ENCODE peak calls at places on chromosomes 16 and 17, in ten cellular contexts. G is fibroblast of the aortic adventitia; I is left lung; E is CD8-positive, alpha-beta T cell; X is PC-3; C is HCT116; Z is stomach; O is Calu3; M is CD4-positive, alpha-beta T cell; J is astrocyte. H is an unnamed sample.

GRCh38 chr16:87652799-87653198 is 50.5 kb downstream of the JPH3 start:
- DNase-seq in G (no peak), I (peak), E (no peak), X (no peak), C (no peak), Z (no peak), O (no peak), M (no peak), J (no peak), H (no peak)

GRCh38 chr16:11506816-11507305 is 79.9 kb downstream of the LITAF start:
- DNase-seq in G (no peak), I (no peak), E (no peak), X (no peak), C (no peak), Z (no peak), O (no peak), M (no peak), J (no peak), H (no peak)

GRCh38 chr17:35051579-35052239 is 11.8 kb downstream of the RFFL start:
- DNase-seq in G (no peak), I (no peak), E (no peak), X (no peak), C (no peak), Z (no peak), O (no peak), M (no peak), J (peak), H (no peak)

GRCh38 chr17:82963104-82963950 is 116.1 kb upstream of the METRNL start:
- DNase-seq in G (peak), I (peak), E (peak), X (peak), C (no peak), Z (peak), O (no peak), M (peak), J (peak), H (peak)

GRCh38 chr17:30340957-30341356 is 7.1 kb upstream of the TMIGD1 start:
- DNase-seq in G (peak), I (no peak), E (no peak), X (peak), C (no peak), Z (no peak), O (no peak), M (no peak), J (no peak), H (no peak)

GRCh38 chr16:70018254-70018653 is 67.1 kb downstream of the CLEC18A start:
- DNase-seq in G (peak), I (no peak), E (peak), X (peak), C (peak), Z (no peak), O (peak), M (peak), J (peak), H (no peak)

GRCh38 chr16:55528974-55529373 is 20.1 kb downstream of the LPCAT2 start:
- DNase-seq in G (no peak), I (no peak), E (no peak), X (no peak), C (no peak), Z (no peak), O (no peak), M (no peak), J (no peak), H (no peak)

GRCh38 chr17:3667366-3668278 is 756 bp downstream of the TAX1BP3 start:
- DNase-seq in G (peak), I (peak), E (no peak), X (peak), C (no peak), Z (peak), O (peak), M (no peak), J (peak), H (peak)

GRCh38 chr16:78748471-78748929 is 649.0 kb downstream of the WWOX start:
- DNase-seq in G (no peak), I (no peak), E (no peak), X (no peak), C (no peak), Z (no peak), O (no peak), M (no peak), J (no peak), H (no peak)

GRCh38 chr16:3776316-3776715 is 59.0 kb upstream of the TRAP1 start:
- DNase-seq in G (no peak), I (no peak), E (no peak), X (no peak), C (no peak), Z (peak), O (no peak), M (no peak), J (no peak), H (no peak)

GRCh38 chr16:72753883-72754282 is 294.0 kb downstream of the ZFHX3 start:
- DNase-seq in G (no peak), I (no peak), E (no peak), X (no peak), C (no peak), Z (no peak), O (no peak), M (no peak), J (no peak), H (no peak)

GRCh38 chr17:14014647-14015046 is 54.7 kb upstream of the COX10 start:
- DNase-seq in G (peak), I (no peak), E (no peak), X (no peak), C (no peak), Z (no peak), O (no peak), M (no peak), J (peak), H (no peak)

GRCh38 chr17:49031965-49032928 is 35.1 kb downstream of the IGF2BP1 start:
- DNase-seq in G (peak), I (no peak), E (peak), X (peak), C (peak), Z (peak), O (peak), M (no peak), J (peak), H (peak)

GRCh38 chr16:26717826-26718225 is 348.9 kb upstream of the C16orf82 start:
- DNase-seq in G (no peak), I (no peak), E (no peak), X (no peak), C (no peak), Z (no peak), O (no peak), M (no peak), J (no peak), H (no peak)

GRCh38 chr16:1773703-1774455 is 945 bp upstream of the MRPS34 start:
- DNase-seq in G (peak), I (no peak), E (no peak), X (no peak), C (no peak), Z (peak), O (no peak), M (no peak), J (no peak), H (peak)

GRCh38 chr17:54530398-54530797 is 370.3 kb upstream of the TOM1L1 start:
- DNase-seq in G (no peak), I (no peak), E (no peak), X (no peak), C (no peak), Z (no peak), O (no peak), M (no peak), J (no peak), H (no peak)

GRCh38 chr17:67519801-67520251 is 142.7 kb downstream of the PITPNC1 start:
- DNase-seq in G (no peak), I (no peak), E (no peak), X (no peak), C (no peak), Z (no peak), O (no peak), M (no peak), J (no peak), H (no peak)

GRCh38 chr17:67521773-67522069 is 144.6 kb downstream of the PITPNC1 start:
- DNase-seq in G (no peak), I (no peak), E (no peak), X (no peak), C (no peak), Z (no peak), O (no peak), M (no peak), J (no peak), H (no peak)

GRCh38 chr17:67520282-67520906 is 143.3 kb downstream of the PITPNC1 start:
- DNase-seq in G (peak), I (no peak), E (no peak), X (no peak), C (no peak), Z (no peak), O (no peak), M (no peak), J (peak), H (no peak)

GRCh38 chr17:67518881-67519280 is 141.8 kb downstream of the PITPNC1 start:
- DNase-seq in G (peak), I (no peak), E (no peak), X (no peak), C (no peak), Z (no peak), O (no peak), M (no peak), J (no peak), H (no peak)

DNA sequence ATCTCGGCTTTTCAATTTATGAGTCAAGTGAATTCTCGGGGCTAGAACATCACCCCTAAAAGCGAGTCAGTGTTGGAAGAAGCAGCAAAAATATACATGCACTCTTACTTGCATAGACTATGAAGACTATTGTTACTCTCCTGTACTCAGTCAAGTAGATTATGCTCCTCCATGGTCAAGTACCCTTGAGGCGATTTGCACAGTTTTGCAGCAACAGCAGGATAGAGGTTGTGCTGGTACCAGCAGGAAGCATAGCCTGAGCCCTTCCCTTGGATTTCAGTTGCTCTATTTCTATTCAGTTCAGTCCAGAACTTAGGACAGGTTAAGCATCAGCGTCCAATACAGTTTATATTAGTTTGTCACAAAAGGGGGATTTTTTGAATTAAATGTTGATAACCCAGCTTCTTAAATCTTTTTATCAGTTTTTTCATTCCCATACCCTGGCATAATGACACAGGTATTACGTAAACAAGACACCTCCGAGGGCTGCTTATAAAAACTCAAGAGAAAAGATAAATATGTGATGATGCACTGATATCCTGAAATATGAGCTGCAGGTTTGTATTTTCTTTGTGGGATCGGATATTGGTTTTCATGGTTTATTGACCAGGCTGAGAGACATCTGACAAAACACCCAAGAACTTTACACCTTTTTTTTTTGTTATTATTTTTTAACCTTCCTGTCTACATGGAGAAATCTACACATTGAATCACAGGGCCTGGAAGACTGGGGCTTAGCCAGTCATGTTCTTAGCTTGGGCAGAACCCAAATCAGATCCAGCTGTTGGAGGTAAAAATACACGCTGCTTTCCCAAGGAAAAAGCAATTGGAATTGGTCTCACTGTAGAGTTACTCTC is 144.1 kb downstream of the PITPNC1 start:
- DNase-seq in G (peak), I (no peak), E (no peak), X (peak), C (no peak), Z (no peak), O (no peak), M (no peak), J (no peak), H (no peak)
- TF ChIP-seq CTCF in G (no peak), I (no peak), E (no peak), X (no peak), C (no peak), Z (no peak), O (no peak), M (no peak), J (no peak), H (no peak)

GRCh38 chr16:59047114-59047513 is 313.0 kb upstream of the GOT2 start:
- DNase-seq in G (no peak), I (no peak), E (no peak), X (no peak), C (no peak), Z (no peak), O (no peak), M (no peak), J (no peak), H (no peak)
- TF ChIP-seq CTCF in G (no peak), I (no peak), E (no peak), X (no peak), C (peak), Z (no peak), O (no peak), M (no peak), J (no peak), H (peak)

GRCh38 chr16:75109732-75110243 is 6.8 kb downstream of the LDHD start:
- DNase-seq in G (no peak), I (peak), E (no peak), X (peak), C (no peak), Z (peak), O (peak), M (no peak), J (no peak), H (no peak)
- TF ChIP-seq CTCF in G (no peak), I (no peak), E (no peak), X (no peak), C (no peak), Z (no peak), O (no peak), M (no peak), J (no peak), H (no peak)

DNA sequence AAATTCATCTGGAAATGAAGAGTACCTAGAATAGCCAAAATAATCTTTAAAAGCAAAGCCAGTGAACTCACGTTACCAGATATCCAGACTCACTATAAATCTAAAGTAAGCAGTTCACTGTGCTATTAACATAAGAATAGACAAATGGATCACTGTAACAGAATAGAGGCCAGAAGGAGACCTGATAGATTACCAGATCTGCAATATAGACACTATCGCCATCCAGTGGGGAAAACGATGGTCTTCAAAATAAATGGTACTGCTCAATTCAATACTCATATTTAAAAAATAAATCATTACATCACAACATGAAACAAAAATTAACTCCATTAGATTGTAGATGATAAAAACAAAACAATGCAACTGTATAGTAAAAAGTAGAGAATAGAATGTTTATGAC is 158.6 kb upstream of the CDH8 start:
- DNase-seq in G (no peak), I (no peak), E (no peak), X (peak), C (no peak), Z (no peak), O (no peak), M (no peak), J (no peak), H (no peak)
- TF ChIP-seq CTCF in G (no peak), I (no peak), E (no peak), X (peak), C (no peak), Z (no peak), O (no peak), M (no peak), J (peak), H (no peak)

GRCh38 chr17:17440938-17441730 is 35.7 kb upstream of the MED9 start:
- DNase-seq in G (no peak), I (no peak), E (no peak), X (no peak), C (no peak), Z (no peak), O (no peak), M (no peak), J (no peak), H (no peak)

GRCh38 chr17:17443173-17443572 is 33.6 kb upstream of the MED9 start:
- DNase-seq in G (no peak), I (no peak), E (no peak), X (peak), C (no peak), Z (no peak), O (no peak), M (no peak), J (no peak), H (no peak)

GRCh38 chr17:17437461-17437860 is 39.3 kb upstream of the MED9 start:
- DNase-seq in G (no peak), I (no peak), E (no peak), X (no peak), C (no peak), Z (no peak), O (no peak), M (no peak), J (no peak), H (no peak)

GRCh38 chr17:17437893-17438292 is 38.9 kb upstream of the MED9 start:
- DNase-seq in G (no peak), I (no peak), E (no peak), X (no peak), C (no peak), Z (no peak), O (no peak), M (no peak), J (no peak), H (no peak)

DNA sequence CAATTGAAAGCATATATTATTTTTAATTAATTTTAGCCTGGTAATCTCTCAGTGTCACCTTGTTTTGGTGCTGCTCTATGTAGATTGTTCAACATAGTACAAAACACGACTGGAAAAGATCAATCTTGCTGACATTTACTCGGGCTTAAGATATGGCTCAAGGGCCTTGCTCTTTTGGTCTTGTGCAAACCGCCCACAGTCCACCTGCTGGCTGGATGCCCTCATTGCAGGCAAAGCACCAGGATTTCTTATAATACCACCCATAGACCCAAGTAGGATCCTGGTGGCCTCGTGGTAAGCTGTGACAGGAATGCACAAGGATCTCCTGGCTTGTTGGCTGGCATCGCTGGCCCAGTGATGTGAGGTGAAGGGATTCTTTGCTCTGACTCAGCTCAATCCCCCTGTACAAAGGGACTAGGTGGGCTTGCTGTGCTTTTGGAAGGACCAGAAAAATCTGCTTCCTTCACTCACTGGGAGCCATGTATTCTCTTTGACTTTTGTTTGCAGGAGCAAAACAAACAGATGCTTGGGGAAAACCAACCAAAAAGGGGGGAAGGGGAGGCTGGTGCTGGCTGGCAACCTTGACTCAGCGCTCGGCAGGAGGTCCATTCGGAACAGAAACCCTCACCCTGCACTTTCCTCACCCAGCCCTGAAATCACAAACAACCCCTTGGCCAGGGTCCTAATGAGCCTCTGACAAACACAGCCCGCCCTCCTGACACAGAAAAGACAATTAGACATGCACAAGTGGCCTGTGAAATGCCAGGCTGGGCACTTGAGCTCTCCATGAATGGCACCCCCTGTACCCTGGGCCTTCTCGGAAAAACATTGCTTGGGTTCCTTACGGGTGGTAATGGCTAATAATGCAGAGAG is 36.6 kb upstream of the MED9 start:
- DNase-seq in G (peak), I (peak), E (peak), X (peak), C (peak), Z (peak), O (peak), M (peak), J (no peak), H (peak)
- TF ChIP-seq CTCF in G (peak), I (peak), E (peak), X (peak), C (peak), Z (no peak), O (peak), M (peak), J (peak), H (peak)

GRCh38 chr17:40499551-40500189 is 1.8 kb downstream of the TNS4 start:
- DNase-seq in G (peak), I (peak), E (no peak), X (peak), C (no peak), Z (peak), O (peak), M (no peak), J (peak), H (peak)
- TF ChIP-seq CTCF in G (no peak), I (no peak), E (no peak), X (no peak), C (no peak), Z (no peak), O (no peak), M (no peak), J (no peak), H (peak)

GRCh38 chr17:10875984-10876555 is 38.2 kb upstream of the PIRT start:
- DNase-seq in G (peak), I (no peak), E (peak), X (peak), C (peak), Z (peak), O (peak), M (no peak), J (peak), H (peak)
- TF ChIP-seq CTCF in G (peak), I (peak), E (peak), X (peak), C (peak), Z (no peak), O (peak), M (peak), J (peak), H (peak)

DNA sequence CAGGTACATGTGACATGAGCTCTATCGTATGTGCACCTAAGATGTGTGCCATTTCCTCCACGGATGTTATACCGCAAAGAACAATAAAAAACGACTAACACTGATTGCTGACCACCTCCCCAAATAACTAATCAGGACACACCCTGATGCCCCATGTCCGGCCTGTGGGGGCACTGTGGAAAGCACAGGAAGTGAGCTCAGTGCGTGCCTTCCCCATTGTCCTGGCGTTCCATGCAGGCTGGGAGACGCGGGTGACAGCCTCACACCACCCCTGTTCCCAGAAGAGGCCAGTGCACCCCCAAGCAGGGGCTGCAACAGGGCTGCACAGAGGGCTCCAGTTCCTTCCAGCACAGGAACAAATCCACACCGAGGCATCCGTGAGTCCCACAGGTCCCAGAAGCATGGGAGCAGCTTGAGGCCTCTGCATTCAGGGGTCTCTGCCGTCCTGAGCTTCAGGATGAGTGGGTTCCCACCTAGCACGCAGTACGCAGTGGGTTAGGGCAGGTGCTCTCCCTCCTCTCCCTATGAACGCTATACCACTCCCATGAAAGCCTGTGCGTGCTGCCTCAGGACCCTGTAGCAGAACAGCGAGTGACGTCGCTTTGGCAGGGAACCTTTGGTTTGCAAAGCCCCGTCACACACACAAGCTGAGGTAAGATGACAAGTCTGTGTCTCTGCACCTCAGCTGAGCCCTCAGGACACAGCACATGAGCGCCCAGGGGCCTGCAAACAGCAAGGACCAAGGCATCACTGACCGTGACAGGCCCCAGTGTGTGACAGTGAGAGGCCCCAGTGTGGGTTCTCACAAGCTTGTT is 117.7 kb downstream of the ZNF778 start:
- DNase-seq in G (no peak), I (peak), E (no peak), X (no peak), C (no peak), Z (no peak), O (no peak), M (no peak), J (no peak), H (no peak)
- TF ChIP-seq CTCF in G (no peak), I (no peak), E (no peak), X (peak), C (peak), Z (no peak), O (no peak), M (no peak), J (peak), H (peak)

DNA sequence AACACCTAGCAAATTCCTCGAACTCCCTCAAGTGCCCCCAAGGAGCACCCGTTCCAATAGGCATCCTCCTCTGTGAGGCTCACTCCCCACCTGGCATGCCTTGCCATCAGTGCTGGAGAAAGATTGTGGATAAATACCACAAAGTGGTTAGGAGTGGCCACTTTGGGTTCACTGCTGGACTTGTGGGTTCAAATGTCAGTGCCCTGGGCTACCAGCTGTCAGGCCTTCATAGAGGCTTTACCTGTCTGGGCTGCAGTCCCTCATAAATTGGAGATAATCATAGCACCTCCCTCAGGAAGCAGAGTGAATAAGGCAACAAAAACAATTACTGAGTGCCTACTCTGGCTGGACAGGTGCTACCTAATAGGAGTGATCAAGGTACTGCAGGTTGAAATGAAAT is 1.5 kb upstream of the SYT17 start:
- DNase-seq in G (no peak), I (no peak), E (no peak), X (peak), C (peak), Z (no peak), O (no peak), M (no peak), J (no peak), H (no peak)
- TF ChIP-seq CTCF in G (no peak), I (no peak), E (no peak), X (peak), C (peak), Z (no peak), O (no peak), M (no peak), J (no peak), H (no peak)